ENCODE peak calls at places on chromosomes 16 and 17, in six cellular contexts. R is body of pancreas; G is Panc1; I is effector memory CD4-positive, alpha-beta T cell; B is AG04450; Z is lower lobe of right lung. O is an unnamed sample.

GRCh38 chr17:52648995-52649394 is 490.5 kb upstream of the CA10 start:
- DNase-seq in R (no peak), G (no peak), I (no peak), B (no peak), Z (no peak), O (no peak)

GRCh38 chr16:12519986-12520385 is 283.7 kb downstream of the CPPED1 start:
- DNase-seq in R (no peak), G (no peak), I (no peak), B (no peak), Z (no peak), O (no peak)

GRCh38 chr17:6497496-6498221 is 53.4 kb downstream of the PIMREG start:
- DNase-seq in R (no peak), G (no peak), I (no peak), B (no peak), Z (peak; percentile 24), O (no peak)

GRCh38 chr17:40021471-40021961 is 6.3 kb downstream of the CSF3 start:
- DNase-seq in R (no peak), G (no peak), I (no peak), B (no peak), Z (no peak), O (no peak)

GRCh38 chr17:73064084-73064938 is 28.2 kb downstream of the SLC39A11 start:
- DNase-seq in R (peak; percentile 68), G (no peak), I (no peak), B (no peak), Z (no peak), O (no peak)

GRCh38 chr16:31268891-31269290 is 9.1 kb downstream of the ITGAM start:
- DNase-seq in R (no peak), G (no peak), I (no peak), B (no peak), Z (no peak), O (no peak)

GRCh38 chr16:48113471-48113870 is 42.3 kb downstream of the ABCC12 start:
- DNase-seq in R (no peak), G (no peak), I (no peak), B (no peak), Z (no peak), O (no peak)

GRCh38 chr17:9116311-9116820 is 95.1 kb downstream of the NTN1 start:
- DNase-seq in R (no peak), G (no peak), I (no peak), B (no peak), Z (no peak), O (no peak)

GRCh38 chr17:35795007-35795870 is at the start of gene MMP28:
- DNase-seq in R (peak; percentile 48), G (no peak), I (no peak), B (no peak), Z (peak; percentile 75), O (peak; percentile 34)

GRCh38 chr16:79501446-79501845 is 99.1 kb downstream of the MAF start:
- DNase-seq in R (no peak), G (no peak), I (no peak), B (no peak), Z (no peak), O (no peak)

GRCh38 chr17:9862191-9862590 is 36.5 kb downstream of the GLP2R start:
- DNase-seq in R (no peak), G (no peak), I (no peak), B (no peak), Z (no peak), O (no peak)

GRCh38 chr17:332558-333322 is 19.9 kb downstream of the RPH3AL start:
- DNase-seq in R (peak; percentile 70), G (no peak), I (no peak), B (no peak), Z (no peak), O (no peak)

GRCh38 chr17:38864636-38865398 is 5.0 kb upstream of the LASP1 start:
- DNase-seq in R (no peak), G (no peak), I (no peak), B (no peak), Z (no peak), O (no peak)

GRCh38 chr16:14672403-14672971 is 21.6 kb downstream of the PLA2G10 start:
- DNase-seq in R (peak; percentile 57), G (no peak), I (no peak), B (no peak), Z (peak; percentile 55), O (no peak)

GRCh38 chr17:48333034-48333491 is 97.0 kb downstream of the SKAP1 start:
- DNase-seq in R (no peak), G (peak; percentile 42), I (no peak), B (no peak), Z (no peak), O (no peak)

GRCh38 chr16:88647178-88648070 is 3.4 kb downstream of the CYBA start:
- DNase-seq in R (no peak), G (no peak), I (no peak), B (no peak), Z (no peak), O (no peak)

GRCh38 chr17:14307560-14308024 is 6.7 kb downstream of the HS3ST3B1 start:
- DNase-seq in R (no peak), G (no peak), I (no peak), B (no peak), Z (no peak), O (no peak)

GRCh38 chr17:35728551-35728950 is 2.9 kb upstream of the RASL10B start:
- DNase-seq in R (no peak), G (no peak), I (no peak), B (no peak), Z (no peak), O (no peak)

GRCh38 chr16:85091522-85091910 is 20.8 kb downstream of the CIBAR2 start:
- DNase-seq in R (no peak), G (no peak), I (no peak), B (no peak), Z (no peak), O (peak; percentile 38)

GRCh38 chr17:76453431-76453743 is 435 bp upstream of the UBE2O start:
- DNase-seq in R (no peak), G (no peak), I (no peak), B (no peak), Z (no peak), O (no peak)

GRCh38 chr17:7552621-7553051 is 3.8 kb downstream of the TNFSF12 start:
- DNase-seq in R (no peak), G (no peak), I (no peak), B (no peak), Z (no peak), O (no peak)

GRCh38 chr16:73051903-73052302 is 4.0 kb upstream of the ZFHX3 start:
- DNase-seq in R (no peak), G (no peak), I (no peak), B (no peak), Z (no peak), O (no peak)

GRCh38 chr16:48386559-48387312 is 1.5 kb upstream of the SIAH1 start:
- DNase-seq in R (no peak), G (no peak), I (no peak), B (no peak), Z (no peak), O (no peak)

GRCh38 chr16:20175358-20175757 is 101.7 kb upstream of the GPR139 start:
- DNase-seq in R (no peak), G (no peak), I (no peak), B (no peak), Z (no peak), O (no peak)

GRCh38 chr17:53335443-53335842 is 487.3 kb upstream of the KIF2B start:
- DNase-seq in R (no peak), G (no peak), I (no peak), B (no peak), Z (no peak), O (no peak)

GRCh38 chr16:88569614-88569984 is 604 bp upstream of the ZC3H18 start:
- DNase-seq in R (no peak), G (no peak), I (no peak), B (no peak), Z (peak; percentile 60), O (no peak)

GRCh38 chr17:17679748-17680147 is 1.5 kb upstream of the RAI1 start:
- DNase-seq in R (no peak), G (no peak), I (no peak), B (no peak), Z (no peak), O (no peak)
- H3K9me3 ChIP-seq in R (no peaks in the 10 kb centered on the region), G (no peaks in the 10 kb centered on the region), I (no peaks in the 10 kb centered on the region), B (no peaks in the 10 kb centered on the region), Z (no peaks in the 10 kb centered on the region), O (no peaks in the 10 kb centered on the region)

GRCh38 chr17:17579691-17580090 is 11.8 kb downstream of the PEMT start:
- DNase-seq in R (no peak), G (no peak), I (no peak), B (no peak), Z (no peak), O (no peak)

GRCh38 chr17:17582372-17582771 is 9.1 kb downstream of the PEMT start:
- DNase-seq in R (no peak), G (no peak), I (no peak), B (no peak), Z (no peak), O (no peak)

GRCh38 chr17:17577373-17577772 is 14.1 kb downstream of the PEMT start:
- DNase-seq in R (no peak), G (no peak), I (no peak), B (no peak), Z (no peak), O (no peak)

GRCh38 chr17:17581509-17581908 is 10.0 kb downstream of the PEMT start:
- DNase-seq in R (no peak), G (no peak), I (no peak), B (no peak), Z (no peak), O (no peak)

GRCh38 chr17:17580662-17581470 is 10.6 kb downstream of the PEMT start:
- DNase-seq in R (no peak), G (no peak), I (no peak), B (no peak), Z (no peak), O (no peak)
- H3K9me3 ChIP-seq in R (no peaks in the 10 kb centered on the region), G (no peaks in the 10 kb centered on the region), I (no peaks in the 10 kb centered on the region), B (no peaks in the 10 kb centered on the region), Z (no peaks in the 10 kb centered on the region), O (no peaks in the 10 kb centered on the region)

DNA sequence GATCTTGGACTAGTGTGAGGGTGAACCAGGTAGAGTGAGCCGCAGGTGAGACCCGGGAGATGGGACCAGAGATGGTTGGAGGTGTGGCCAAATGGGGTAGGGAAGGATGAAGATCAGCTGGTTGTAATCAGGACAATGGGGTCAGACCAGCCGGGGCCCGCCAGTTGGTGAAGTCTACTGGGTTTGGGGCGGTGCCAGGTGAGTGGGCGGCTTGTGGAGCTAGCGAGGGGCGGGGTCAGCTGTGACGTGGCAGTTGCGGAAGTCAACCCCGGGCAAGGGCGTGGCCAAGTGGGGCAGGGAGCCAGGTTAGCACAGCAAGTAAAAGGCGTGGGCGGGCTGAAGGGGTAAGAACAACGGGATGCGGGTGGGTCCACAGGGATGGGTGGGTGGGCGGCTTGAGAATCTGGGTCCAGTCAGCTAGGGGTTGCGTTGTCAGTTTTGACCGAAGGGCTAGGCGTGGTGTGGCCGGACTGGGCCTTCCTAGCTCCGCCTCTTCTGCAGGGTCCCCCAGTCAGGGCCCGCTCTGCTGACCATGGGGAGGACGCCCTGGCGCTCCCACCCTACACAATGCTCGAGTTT is 25.5 kb upstream of the ALKBH5 start:
- DNase-seq in R (peak; percentile 97), G (no peak), I (peak; percentile 90), B (peak; percentile 45), Z (peak; percentile 99), O (peak; percentile 94)
- H3K9me3 ChIP-seq in R (no peaks in the 10 kb centered on the region), G (no peaks in the 10 kb centered on the region), I (no peaks in the 10 kb centered on the region), B (no peaks in the 10 kb centered on the region), Z (no peaks in the 10 kb centered on the region), O (no peaks in the 10 kb centered on the region)

DNA sequence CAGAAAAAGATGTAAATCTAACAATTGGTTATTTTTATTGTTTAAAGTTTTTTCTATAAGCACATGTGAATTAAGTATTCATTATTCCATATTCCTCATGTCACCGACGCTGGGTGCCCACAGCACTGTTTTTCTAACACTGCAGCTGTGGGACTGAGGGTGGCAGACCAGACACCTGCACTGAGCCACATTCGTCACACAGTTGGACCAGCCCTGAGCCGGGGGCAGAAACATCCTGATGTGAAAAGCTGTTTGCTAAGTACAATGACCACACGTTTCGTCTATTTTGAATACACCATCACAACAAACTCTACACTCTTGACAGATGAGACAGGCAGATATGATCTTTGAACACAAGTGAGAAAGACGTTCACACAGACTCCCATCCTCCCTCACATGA is 749.5 kb downstream of the KCNJ18 start:
- DNase-seq in R (no peak), G (no peak), I (no peak), B (no peak), Z (no peak), O (no peak)
- H3K9me3 ChIP-seq in R (no peaks in the 10 kb centered on the region), G (no peaks in the 10 kb centered on the region), I (no peaks in the 10 kb centered on the region), B (peaks cover 49% of the 10 kb centered on the region), Z (no peaks in the 10 kb centered on the region), O (no peaks in the 10 kb centered on the region)